ENCODE peak calls at places on chromosome 21, in seven cellular contexts. G is HFFc6; X is GDM1; L is AG08395; J is KBM-7; D is mesothelial cell of epicardium; A is stimulated activated CD4-positive, alpha-beta T cell treated with anti-CD3 and anti-CD28 coated beads, Interleukin-12 subunit alpha, Interleukin-12 subunit beta, amount 100 ng/mL, for 48 hours. M is an unnamed sample.

GRCh38 chr21:37909936-37910335 is 6.3 kb downstream of the KCNJ6 start:
- DNase-seq in G (no peak), J (no peak), X (no peak), A (no peak), D (no peak), L (no peak), M (no peak)

GRCh38 chr21:15732290-15732995 is 2.7 kb downstream of the USP25 start:
- DNase-seq in G (no peak), J (peak), L (no peak), A (no peak), X (peak), D (no peak), M (no peak)

GRCh38 chr21:16186742-16187141 is 457.0 kb downstream of the USP25 start:
- DNase-seq in D (no peak), A (no peak), L (peak), J (no peak), G (no peak), X (no peak), M (no peak)

GRCh38 chr21:44846485-44847260 is 26.8 kb downstream of the PTTG1IP start:
- DNase-seq in D (no peak), L (peak), X (peak), G (peak), A (peak), J (peak), M (peak)

GRCh38 chr21:38927776-38928175 is 122.0 kb downstream of the ETS2 start:
- DNase-seq in X (no peak), J (no peak), D (no peak), L (no peak), A (no peak), G (no peak), M (no peak)

GRCh38 chr21:34775793-34776192 is 107.0 kb downstream of the CLIC6 start:
- DNase-seq in A (no peak), D (no peak), L (no peak), G (no peak), X (no peak), J (no peak), M (no peak)

GRCh38 chr21:15415541-15416261 is 314.1 kb upstream of the USP25 start:
- DNase-seq in A (no peak), L (no peak), J (no peak), D (no peak), X (no peak), G (no peak), M (no peak)

GRCh38 chr21:43797925-43798715 is 8.7 kb downstream of the RRP1 start:
- DNase-seq in L (no peak), X (no peak), D (no peak), A (no peak), J (no peak), G (no peak), M (peak)

GRCh38 chr21:45571641-45572040 is 29.4 kb upstream of the SLC19A1 start:
- DNase-seq in D (no peak), L (no peak), J (no peak), X (no peak), G (no peak), A (no peak), M (no peak)

GRCh38 chr21:27590271-27590670 is 623.4 kb upstream of the ADAMTS5 start:
- DNase-seq in J (no peak), L (peak), A (no peak), G (no peak), X (no peak), D (no peak), M (no peak)

M was measured in upper lobe of left lung.